ENCODE peak calls at places on chromosomes 7 and 10, in nine cellular contexts. P is spleen, C is fibroblast of lung, I is tibial nerve, J is pancreas, A is neural progenitor cell, H is brain microvascular endothelial cell, B is right atrium auricular region, N is colonic mucosa. Q is an unnamed sample.

GRCh38 chr10:125535559-125535958 is 147.4 kb downstream of the TEX36 start:
- DNase-seq in C (no peak), P (no peak), I (no peak), J (no peak), H (no peak), N (no peak), A (no peak), B (no peak), Q (no peak)

GRCh38 chr10:24784061-24784460 is 60.4 kb upstream of the ARHGAP21 start:
- DNase-seq in C (no peak), A (no peak), I (no peak), P (no peak), H (no peak), B (no peak), J (no peak), N (no peak), Q (no peak)

GRCh38 chr7:115087437-115087836 is 165.5 kb downstream of the MDFIC start:
- DNase-seq in C (peak), I (no peak), H (peak), B (no peak), N (no peak), J (peak), P (no peak), A (no peak), Q (no peak)

GRCh38 chr10:71766717-71767419 is 6.5 kb downstream of the VSIR start:
- DNase-seq in P (peak), N (peak), A (no peak), C (peak), B (peak), J (peak), I (peak), H (peak), Q (peak)

GRCh38 chr10:90865400-90865799 is 6.4 kb upstream of the RPP30 start:
- DNase-seq in B (no peak), P (no peak), I (no peak), N (no peak), H (peak), J (no peak), A (no peak), C (peak), Q (no peak)

GRCh38 chr10:58952747-58953466 is 223.5 kb upstream of the PHYHIPL start:
- DNase-seq in I (peak), B (peak), J (peak), A (peak), N (peak), P (no peak), H (peak), C (peak), Q (no peak)

GRCh38 chr7:55187701-55188491 is 169.1 kb downstream of the EGFR start:
- DNase-seq in J (no peak), C (no peak), B (no peak), P (no peak), H (no peak), I (no peak), N (peak), A (no peak), Q (no peak)

GRCh38 chr10:98675902-98676301 is 229.2 kb upstream of the HPS1 start:
- DNase-seq in I (no peak), J (no peak), H (no peak), P (no peak), N (no peak), C (no peak), B (no peak), A (peak), Q (no peak)

GRCh38 chr10:19906108-19906791 is 90.0 kb downstream of the PLXDC2 start:
- DNase-seq in J (no peak), N (no peak), P (no peak), B (no peak), H (no peak), C (no peak), A (no peak), I (no peak), Q (no peak)

GRCh38 chr7:150715738-150716137 is 675 bp upstream of the GIMAP1 start:
- DNase-seq in C (no peak), B (no peak), A (no peak), N (no peak), P (no peak), J (no peak), H (no peak), I (no peak), Q (no peak)

GRCh38 chr7:86947956-86948355 is 111.5 kb downstream of the ELAPOR2 start:
- DNase-seq in N (no peak), A (no peak), P (no peak), J (no peak), I (no peak), H (no peak), B (no peak), C (peak), Q (no peak)

GRCh38 chr10:29063806-29064644 is 224.8 kb upstream of the LYZL1 start:
- DNase-seq in A (no peak), P (no peak), N (no peak), H (peak), J (no peak), I (no peak), B (no peak), C (peak), Q (no peak)

GRCh38 chr7:158413962-158414961 is 173.4 kb downstream of the PTPRN2 start:
- DNase-seq in B (no peak), P (no peak), C (peak), J (no peak), A (peak), H (peak), N (no peak), I (peak), Q (peak)

GRCh38 chr7:71486856-71487628 is 355.1 kb downstream of the GALNT17 start:
- DNase-seq in P (no peak), N (peak), C (peak), I (no peak), B (peak), J (peak), H (peak), A (no peak), Q (no peak)

GRCh38 chr7:92043098-92043497 is 91.2 kb downstream of the CYP51A1 start:
- DNase-seq in N (no peak), P (no peak), H (no peak), I (no peak), A (no peak), B (no peak), C (no peak), J (no peak), Q (no peak)

GRCh38 chr10:1103551-1103950 is 47.4 kb downstream of the WDR37 start:
- DNase-seq in H (no peak), A (no peak), B (no peak), N (no peak), C (no peak), P (no peak), I (no peak), J (no peak), Q (no peak)

GRCh38 chr7:88545663-88546062 is 213.8 kb upstream of the ZNF804B start:
- DNase-seq in A (no peak), N (no peak), J (no peak), P (no peak), C (no peak), H (no peak), B (no peak), I (no peak), Q (no peak)

GRCh38 chr10:17910144-17910789 is 41.5 kb upstream of the SLC39A12 start:
- DNase-seq in C (peak), I (no peak), J (peak), B (no peak), A (peak), P (no peak), H (peak), N (peak), Q (no peak)

GRCh38 chr10:95480102-95480900 is 80.9 kb downstream of the SORBS1 start:
- DNase-seq in P (no peak), I (no peak), B (peak), C (no peak), J (no peak), N (peak), H (no peak), A (no peak), Q (no peak)

GRCh38 chr7:156177396-156178055 is 365.3 kb upstream of the SHH start:
- DNase-seq in P (no peak), N (no peak), J (no peak), I (no peak), B (no peak), A (no peak), H (no peak), C (no peak), Q (no peak)

GRCh38 chr7:99976626-99977025 is 795 bp upstream of the AZGP1 start:
- DNase-seq in P (no peak), J (no peak), I (no peak), N (no peak), A (no peak), B (no peak), C (no peak), H (no peak), Q (no peak)

DNA sequence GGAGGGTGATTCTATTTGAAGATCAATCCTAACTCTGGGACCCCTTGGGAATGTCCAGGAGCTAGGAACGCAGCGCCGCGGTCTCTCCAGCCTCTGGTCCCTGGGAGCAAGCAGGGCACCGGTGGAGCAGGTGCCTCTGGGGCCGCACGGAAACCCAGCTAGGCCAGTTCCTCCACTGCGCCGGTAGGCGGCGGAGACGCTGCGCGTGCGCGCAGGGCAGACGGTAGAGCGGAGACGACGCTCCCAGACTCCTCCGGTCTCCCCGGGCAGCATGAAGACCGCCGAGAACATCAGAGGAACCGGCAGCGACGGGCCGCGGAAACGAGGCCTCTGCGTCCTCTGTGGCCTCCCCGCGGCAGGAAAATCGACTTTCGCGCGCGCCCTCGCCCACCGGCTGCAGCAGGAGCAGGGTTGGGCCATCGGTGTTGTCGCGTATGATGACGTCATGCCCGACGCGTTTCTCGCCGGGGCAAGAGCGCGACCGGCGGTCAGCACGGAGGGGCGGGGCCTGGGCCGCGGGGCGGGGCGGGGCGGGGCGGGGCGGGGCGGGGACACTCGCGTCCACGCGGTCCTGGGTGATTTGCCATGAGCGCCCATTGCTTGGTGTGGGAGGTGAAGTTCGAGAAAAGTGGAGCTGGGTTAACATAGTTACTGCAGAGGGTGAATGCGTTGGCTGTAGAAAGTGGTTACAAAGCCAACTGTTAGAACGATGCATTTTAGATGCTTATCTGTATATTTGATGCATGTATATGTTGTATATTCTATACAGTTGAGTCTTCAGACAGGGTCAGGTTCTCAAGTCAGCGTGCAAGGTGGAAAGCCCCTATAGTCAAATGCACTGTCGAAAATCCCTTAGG is at the start of gene PSTK:
- DNase-seq in N (peak), B (peak), H (peak), A (peak), I (peak), P (peak), C (peak), J (peak), Q (peak)
- H3K27ac ChIP-seq in N (peak), B (peak), H (peak), A (peak), I (peak), P (peak), C (peak), J (peak), Q (peak)

DNA sequence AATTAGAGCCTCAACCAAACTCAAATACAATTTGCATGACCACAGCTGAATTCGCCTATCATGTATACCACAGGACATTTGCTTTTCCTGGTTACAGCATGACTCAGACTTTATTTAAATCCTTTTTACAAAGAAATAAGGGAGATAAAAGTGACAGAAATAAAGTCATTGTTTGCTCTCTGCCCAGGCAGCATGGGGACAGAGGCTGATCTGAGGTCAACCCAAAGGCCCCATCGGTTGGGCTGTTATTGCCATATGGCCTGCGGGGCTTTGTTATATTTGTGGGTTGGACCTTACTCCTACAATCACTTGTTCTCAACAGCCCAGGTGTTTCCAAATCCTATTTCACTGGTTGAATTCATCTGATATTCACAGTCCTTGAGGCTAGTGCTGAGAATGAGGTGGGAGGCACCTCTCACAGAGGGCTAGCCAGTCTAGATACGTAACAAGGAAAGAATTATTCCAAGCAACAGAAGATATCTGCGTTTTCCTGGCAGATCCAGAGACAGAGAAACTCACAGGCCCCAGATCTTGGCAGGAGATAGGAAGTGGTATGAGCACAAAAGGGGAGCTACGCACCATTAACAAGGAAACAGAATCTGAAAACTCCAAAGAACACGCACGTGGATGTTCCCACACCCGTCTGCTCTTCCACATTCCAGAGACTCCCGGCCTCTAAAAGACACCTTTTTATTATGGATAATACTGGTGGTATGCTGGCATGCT is 117.3 kb downstream of the HIPK2 start:
- DNase-seq in N (peak), C (peak), J (peak), I (no peak), H (no peak), B (no peak), P (no peak), A (peak), Q (no peak)
- H3K27ac ChIP-seq in N (peak), C (no peak), J (peak), I (no peak), H (no peak), B (peak), P (no peak), A (no peak), Q (peak)

DNA sequence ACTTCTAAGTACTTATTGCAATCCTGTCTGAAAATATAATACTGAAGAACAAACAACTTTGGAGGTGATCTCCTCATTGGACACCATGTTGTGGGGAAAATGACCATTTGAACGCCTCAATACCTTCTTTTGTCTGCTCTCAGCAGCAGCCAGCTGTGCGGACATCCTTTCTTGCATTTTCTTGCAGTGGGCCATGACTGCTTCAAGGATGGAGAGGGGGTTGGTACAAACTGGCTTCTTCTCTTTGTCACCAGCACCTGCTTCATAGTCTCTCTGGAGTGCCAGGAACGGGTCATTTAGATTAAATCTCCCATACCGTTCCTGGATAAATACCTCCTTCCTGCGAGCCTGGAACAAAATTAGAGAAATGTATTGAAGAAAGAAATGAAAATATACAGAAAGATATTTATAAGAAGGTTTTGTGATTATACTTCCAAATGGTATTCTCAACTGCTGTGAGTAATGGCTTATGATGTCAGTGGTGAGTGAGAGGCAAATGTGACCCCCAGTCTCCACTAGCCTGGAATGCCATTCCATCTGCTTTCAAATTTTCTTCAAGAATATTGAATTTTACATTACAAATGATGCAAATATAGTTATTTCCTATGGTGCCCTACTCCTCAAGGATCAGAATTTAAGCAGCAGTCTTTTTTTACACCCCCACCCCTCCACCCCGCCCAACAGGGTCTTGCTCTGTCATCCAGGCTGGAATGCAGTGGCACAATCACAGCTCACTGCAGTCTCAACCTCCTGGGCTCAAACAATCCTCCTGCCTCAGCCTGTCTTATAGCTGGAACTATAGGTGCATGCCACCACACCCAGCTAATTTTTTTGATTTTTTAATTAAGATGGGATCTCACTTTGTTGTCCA is 62.4 kb downstream of the CTTNBP2 start:
- DNase-seq in A (peak), N (no peak), J (no peak), H (peak), I (no peak), B (no peak), C (peak), P (no peak), Q (no peak)
- H3K27ac ChIP-seq in A (peak), N (no peak), J (no peak), H (peak), I (no peak), B (peak), C (peak), P (no peak), Q (peak)

GRCh38 chr10:76336213-76336963 is 905.0 kb downstream of the LRMDA start:
- DNase-seq in P (no peak), A (no peak), H (no peak), C (no peak), J (no peak), N (peak), I (no peak), B (no peak), Q (no peak)
- H3K27ac ChIP-seq in P (no peak), A (no peak), H (no peak), C (no peak), J (no peak), N (peak), I (no peak), B (no peak), Q (no peak)

GRCh38 chr10:102657451-102657850 is 13.2 kb downstream of the TRIM8 start:
- DNase-seq in P (peak), A (no peak), J (no peak), I (no peak), C (no peak), H (no peak), N (no peak), B (no peak), Q (no peak)

GRCh38 chr10:102660891-102661613 is 16.8 kb downstream of the TRIM8 start:
- DNase-seq in I (no peak), C (peak), A (peak), B (no peak), N (peak), J (peak), P (peak), H (no peak), Q (no peak)

GRCh38 chr10:102656791-102657371 is 12.6 kb downstream of the TRIM8 start:
- DNase-seq in H (no peak), N (no peak), C (no peak), P (peak), A (no peak), J (no peak), I (no peak), B (no peak), Q (no peak)

GRCh38 chr10:102657984-102658724 is 13.9 kb downstream of the TRIM8 start:
- DNase-seq in J (peak), B (no peak), N (peak), A (no peak), H (no peak), P (peak), C (no peak), I (no peak), Q (no peak)

DNA sequence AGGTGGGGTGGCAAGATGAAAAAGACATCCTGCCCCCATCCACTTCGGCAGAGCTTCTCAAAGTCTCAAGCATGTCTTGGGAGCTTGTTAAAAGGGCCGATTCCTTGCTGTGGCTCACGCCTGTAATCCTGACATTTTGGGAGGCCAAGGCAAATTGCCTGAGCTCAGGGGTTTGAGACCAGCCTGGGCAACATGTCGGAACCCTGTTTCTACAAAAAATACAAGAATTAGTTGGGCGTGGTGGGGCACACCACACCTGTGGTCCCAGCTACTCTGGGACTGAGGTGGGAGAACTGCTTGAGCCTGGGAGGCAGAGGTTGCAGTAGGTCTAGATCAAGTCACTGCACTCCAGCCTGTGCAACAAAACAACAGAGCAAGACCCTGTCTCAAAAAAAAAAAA is 14.5 kb downstream of the TRIM8 start:
- DNase-seq in P (no peak), C (no peak), N (no peak), I (no peak), J (no peak), H (no peak), B (no peak), A (no peak), Q (no peak)
- H3K27ac ChIP-seq in P (peak), C (no peak), N (peak), I (no peak), J (peak), H (no peak), B (peak), A (peak), Q (peak)

GRCh38 chr7:106462365-106462859 is 177.6 kb upstream of the NAMPT start:
- DNase-seq in B (no peak), A (peak), C (peak), P (no peak), H (peak), I (no peak), J (no peak), N (no peak), Q (no peak)
- H3K27ac ChIP-seq in B (no peak), A (no peak), C (no peak), P (no peak), H (no peak), I (no peak), J (no peak), N (no peak), Q (peak)

GRCh38 chr10:32983333-32983909 is 25.4 kb upstream of the ITGB1 start:
- DNase-seq in N (no peak), H (peak), P (no peak), I (no peak), A (no peak), B (no peak), J (no peak), C (peak), Q (peak)
- H3K27ac ChIP-seq in N (peak), H (peak), P (no peak), I (no peak), A (no peak), B (peak), J (no peak), C (peak), Q (peak)